ENCODE peak calls at places on chromosomes 12 and 14, in ten cellular contexts. M, A, D, Y, E, R, J, P, Z and U are unnamed samples.

GRCh38 chr12:47080725-47081502 is 1.2 kb upstream of the AMIGO2 start:
- DNase-seq in P (no peak), M (no peak), Z (peak; percentile 76), D (no peak), Y (peak; percentile 20), R (peak; percentile 50), A (peak; percentile 81), J (peak; percentile 89), E (peak; percentile 42), U (peak; percentile 5)

GRCh38 chr12:12290206-12290605 is 23.4 kb upstream of the LRP6 start:
- DNase-seq in M (no peak), Z (no peak), R (no peak), Y (no peak), P (no peak), E (no peak), A (no peak), J (no peak), D (no peak), U (no peak)

GRCh38 chr12:52956987-52957386 is 8.1 kb downstream of the KRT18 start:
- DNase-seq in P (no peak), Z (peak; percentile 8), R (no peak), E (no peak), A (peak; percentile 74), Y (no peak), J (no peak), D (no peak), M (no peak), U (no peak)

GRCh38 chr12:54377797-54378515 is 6.6 kb downstream of the ZNF385A start:
- DNase-seq in D (no peak), J (no peak), A (no peak), E (peak; percentile 10), Y (no peak), Z (no peak), R (no peak), P (no peak), M (no peak), U (no peak)

GRCh38 chr12:93877446-93877845 is 200.3 kb downstream of the CRADD start:
- DNase-seq in R (no peak), J (no peak), Y (no peak), A (no peak), Z (no peak), D (no peak), M (no peak), P (no peak), E (no peak), U (no peak)

GRCh38 chr12:46930101-46930500 is 104.3 kb upstream of the SLC38A4 start:
- DNase-seq in P (no peak), Z (no peak), A (no peak), D (no peak), E (no peak), J (no peak), R (no peak), M (no peak), Y (no peak), U (no peak)

GRCh38 chr14:71726639-71727085 is 205.6 kb upstream of the RGS6 start:
- DNase-seq in E (no peak), M (no peak), R (no peak), Y (no peak), P (no peak), J (no peak), D (no peak), A (no peak), Z (no peak), U (no peak)

GRCh38 chr14:59187802-59188460 is 536 bp upstream of the DAAM1 start:
- DNase-seq in Y (peak; percentile 1), J (no peak), D (no peak), M (no peak), Z (peak; percentile 13), R (peak; percentile 35), A (peak; percentile 6), E (no peak), P (no peak), U (peak; percentile 17)

GRCh38 chr14:21846227-21846885 is 172.7 kb upstream of the OR4E1 start:
- DNase-seq in E (peak; percentile 14), R (peak; percentile 66), P (peak; percentile 33), M (no peak), Z (no peak), D (no peak), Y (peak; percentile 66), A (no peak), J (no peak), U (peak; percentile 53)

GRCh38 chr14:67420102-67420739 is 8.3 kb upstream of the PLEK2 start:
- DNase-seq in M (no peak), P (no peak), E (peak; percentile 74), Z (no peak), A (no peak), Y (no peak), D (no peak), R (peak; percentile 31), J (no peak), U (no peak)

GRCh38 chr14:33611405-33612183 is 339.3 kb downstream of the EGLN3 start:
- DNase-seq in D (no peak), J (peak; percentile 9), P (no peak), R (no peak), Y (no peak), Z (peak; percentile 77), A (peak; percentile 77), M (no peak), E (no peak), U (no peak)

GRCh38 chr12:122669397-122670070 is 33.6 kb downstream of the HCAR2 start:
- DNase-seq in Y (no peak), Z (peak; percentile 80), M (no peak), E (no peak), A (peak; percentile 73), R (no peak), P (no peak), D (no peak), J (no peak), U (no peak)

GRCh38 chr14:57390806-57391562 is 598 bp downstream of the NAA30 start:
- DNase-seq in Y (peak; percentile 10), E (peak; percentile 61), D (no peak), P (peak; percentile 27), J (peak; percentile 91), Z (peak; percentile 39), R (peak; percentile 41), A (peak; percentile 30), M (no peak), U (peak; percentile 42)

GRCh38 chr12:130286041-130286440 is 51.6 kb upstream of the PIWIL1 start:
- DNase-seq in M (no peak), P (no peak), R (no peak), A (no peak), Y (no peak), Z (no peak), E (peak; percentile 61), J (no peak), D (no peak), U (no peak)

GRCh38 chr14:100386121-100386520 is 63.0 kb downstream of the SLC25A47 start:
- DNase-seq in P (no peak), A (peak; percentile 36), J (no peak), D (no peak), Y (no peak), Z (peak; percentile 25), R (no peak), E (peak; percentile 54), M (no peak), U (no peak)

GRCh38 chr14:75125617-75126016 is 1.2 kb downstream of the NEK9 start:
- DNase-seq in A (peak; percentile 93), D (peak; percentile 67), Y (no peak), Z (peak; percentile 88), P (no peak), M (no peak), R (no peak), J (no peak), E (no peak), U (no peak)

GRCh38 chr14:52356025-52356424 is 41.9 kb downstream of the PTGER2 start:
- DNase-seq in Z (peak; percentile 67), D (no peak), M (no peak), P (no peak), J (no peak), Y (no peak), R (no peak), A (peak; percentile 53), E (no peak), U (no peak)

GRCh38 chr14:75128596-75128990 is 1.7 kb upstream of the NEK9 start:
- DNase-seq in Z (no peak), J (no peak), Y (no peak), R (no peak), M (no peak), A (no peak), D (no peak), P (no peak), E (no peak), U (no peak)

GRCh38 chr14:44846232-44846824 is 115.4 kb downstream of the KLHL28 start:
- DNase-seq in P (no peak), Y (no peak), J (no peak), Z (peak; percentile 67), A (peak; percentile 49), D (no peak), E (peak; percentile 42), M (no peak), R (peak; percentile 26), U (no peak)

GRCh38 chr12:53173085-53173715 is 7.3 kb upstream of the ZNF740 start:
- DNase-seq in Z (no peak), J (no peak), A (no peak), Y (no peak), P (no peak), D (no peak), M (no peak), R (no peak), E (no peak), U (no peak)

GRCh38 chr14:62015248-62015647 is 253.0 kb downstream of the SNAPC1 start:
- DNase-seq in J (no peak), A (peak; percentile 55), R (no peak), Z (peak; percentile 47), D (no peak), M (no peak), P (no peak), Y (no peak), E (no peak), U (no peak)

GRCh38 chr12:54019924-54020586 is 8.2 kb upstream of the HOXC6 start:
- DNase-seq in E (no peak), D (no peak), A (no peak), Z (no peak), Y (no peak), J (no peak), R (no peak), P (no peak), M (no peak), U (no peak)

GRCh38 chr12:262817-263216 is at the start of gene SLC6A13:
- DNase-seq in Z (no peak), R (no peak), Y (no peak), P (no peak), E (peak; percentile 7), A (peak; percentile 11), J (no peak), M (no peak), D (no peak), U (no peak)

GRCh38 chr12:88552672-88553079 is 27.6 kb downstream of the KITLG start:
- DNase-seq in R (no peak), E (no peak), J (no peak), D (peak; percentile 36), Z (peak; percentile 83), A (peak; percentile 90), P (no peak), Y (no peak), M (no peak), U (no peak)

GRCh38 chr14:35292770-35293561 is 784 bp downstream of the PSMA6 start:
- DNase-seq in P (no peak), J (no peak), Z (no peak), M (no peak), R (no peak), E (no peak), Y (no peak), A (peak; percentile 17), D (no peak), U (no peak)

GRCh38 chr12:103827800-103828440 is 13.1 kb downstream of the NT5DC3 start:
- DNase-seq in A (no peak), R (no peak), Y (no peak), D (no peak), Z (no peak), J (no peak), M (peak; percentile 19), P (no peak), E (no peak), U (no peak)

GRCh38 chr12:106178582-106178981 is 39.8 kb upstream of the NUAK1 start:
- DNase-seq in E (no peak), P (no peak), Y (no peak), J (no peak), A (no peak), M (no peak), D (no peak), Z (no peak), R (no peak), U (no peak)

GRCh38 chr12:132711169-132711843 is 664 bp downstream of the PGAM5 start:
- DNase-seq in M (no peak), E (peak; percentile 89), A (peak; percentile 40), R (peak; percentile 33), Z (peak; percentile 39), J (peak; percentile 90), D (no peak), Y (no peak), P (no peak), U (no peak)